ENCODE peak calls at places on chromosomes 12 and 14, in four cellular contexts. S, L, Q and C are unnamed samples.

GRCh38 chr14:100278702-100279101 is 27.5 kb downstream of the SLC25A29 start:
- DNase-seq in S (no peak), L (no peak), Q (no peak), C (peak; percentile 40)

GRCh38 chr12:131085816-131086591 is 132.3 kb downstream of the ADGRD1 start:
- DNase-seq in S (no peak), Q (no peak), L (no peak), C (no peak)

GRCh38 chr12:29895966-29896365 is 112.2 kb upstream of the TMTC1 start:
- DNase-seq in Q (no peak), S (no peak), L (no peak), C (no peak)

GRCh38 chr12:30268036-30268435 is 427.6 kb downstream of the IPO8 start:
- DNase-seq in S (no peak), Q (no peak), L (no peak), C (no peak)

GRCh38 chr14:93944348-93945069 is 17.4 kb downstream of the FAM181A start:
- DNase-seq in L (no peak), S (no peak), Q (peak; percentile 50), C (no peak)

GRCh38 chr12:91918431-91918830 is 227.2 kb downstream of the BTG1 start:
- DNase-seq in Q (no peak), S (no peak), L (no peak), C (no peak)

GRCh38 chr12:112937741-112938719 is at the start of gene OAS3:
- DNase-seq in L (peak; percentile 45), S (no peak), Q (peak; percentile 78), C (peak; percentile 77)

GRCh38 chr14:33682746-33683145 is 268.1 kb downstream of the EGLN3 start:
- DNase-seq in S (no peak), L (no peak), Q (no peak), C (no peak)

GRCh38 chr14:89205137-89205740 is 211.8 kb downstream of the FOXN3 start:
- DNase-seq in L (no peak), S (no peak), Q (no peak), C (no peak)

GRCh38 chr14:89420502-89420901 is 3.5 kb upstream of the FOXN3 start:
- DNase-seq in Q (no peak), L (no peak), S (no peak), C (peak; percentile 43)

GRCh38 chr12:131091976-131092691 is 138.4 kb downstream of the ADGRD1 start:
- DNase-seq in L (peak; percentile 38), S (no peak), Q (no peak), C (no peak)

GRCh38 chr14:45891417-45892080 is 638.5 kb upstream of the MIS18BP1 start:
- DNase-seq in Q (no peak), S (peak; percentile 13), L (no peak), C (no peak)

GRCh38 chr14:58639842-58640484 is 2.2 kb downstream of the DACT1 start:
- DNase-seq in S (no peak), L (peak; percentile 36), Q (peak; percentile 78), C (peak; percentile 15)

GRCh38 chr14:65069874-65070709 is 32.2 kb downstream of the MAX start:
- DNase-seq in Q (no peak), L (no peak), S (no peak), C (no peak)

GRCh38 chr12:128661216-128661550 is 162.6 kb downstream of the SLC15A4 start:
- DNase-seq in L (no peak), S (no peak), Q (no peak), C (no peak)

GRCh38 chr12:49703647-49704137 is 3.5 kb downstream of the FMNL3 start:
- DNase-seq in S (no peak), L (peak; percentile 71), Q (no peak), C (no peak)

GRCh38 chr14:37251778-37252177 is 54.0 kb downstream of the MIPOL1 start:
- DNase-seq in S (no peak), L (no peak), Q (no peak), C (peak; percentile 35)

GRCh38 chr12:112514926-112515642 is 96.3 kb downstream of the PTPN11 start:
- DNase-seq in L (no peak), S (no peak), Q (no peak), C (no peak)

GRCh38 chr12:120211243-120211903 is 10.5 kb upstream of the RPLP0 start:
- DNase-seq in L (no peak), S (no peak), Q (no peak), C (no peak)

GRCh38 chr12:103994235-103994634 is 28.6 kb downstream of the TDG start:
- DNase-seq in L (no peak), Q (no peak), S (no peak), C (no peak)

GRCh38 chr12:132154341-132154761 is 10.1 kb downstream of the NOC4L start:
- DNase-seq in L (no peak), Q (no peak), S (no peak), C (peak; percentile 33)

GRCh38 chr14:105201156-105201927 is 20.2 kb upstream of the NUDT14 start:
- DNase-seq in S (no peak), Q (no peak), L (no peak), C (no peak)
- TF ChIP-seq YY1 in S (no peak), Q (no peak), L (no peak), C (no peak)

GRCh38 chr14:106605548-106606448 is 1079.4 kb downstream of the TMEM121 start:
- DNase-seq in L (peak; percentile 21), S (no peak), Q (peak; percentile 54), C (peak; percentile 31)
- TF ChIP-seq TCF12 in L (peak; percentile 79), S (no peak), Q (no peak), C (no peak)

GRCh38 chr14:103250181-103250580 is 83.9 kb upstream of the EIF5 start:
- DNase-seq in S (no peak), L (no peak), Q (no peak), C (no peak)
- TF ChIP-seq YY1 in S (no peak), L (no peak), Q (no peak), C (no peak)

DNA sequence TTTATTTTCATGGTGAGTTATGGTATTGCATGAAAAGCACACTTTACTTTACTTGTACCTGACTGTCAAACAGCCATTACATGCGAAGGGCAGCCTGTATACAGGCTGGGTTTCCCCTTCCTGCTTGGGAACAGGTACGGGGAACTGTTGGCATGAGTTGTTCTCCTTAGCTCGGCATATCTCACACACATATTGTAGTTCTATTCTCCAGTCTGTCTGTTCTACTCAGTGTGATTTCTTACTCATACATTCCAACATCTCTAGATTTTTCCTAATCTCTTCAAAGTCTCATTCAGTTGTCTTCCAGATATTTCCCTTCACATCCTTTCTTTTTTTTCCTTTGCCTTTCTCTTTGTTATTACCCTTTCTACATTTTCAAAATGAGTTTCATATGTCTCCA is 83.9 kb downstream of the HMGA2 start:
- DNase-seq in Q (no peak), L (no peak), S (no peak), C (no peak)
- TF ChIP-seq TCF12 in Q (peak; percentile 62), L (no peak), S (no peak), C (no peak)

GRCh38 chr12:89250213-89250612 is 102.1 kb downstream of the DUSP6 start:
- DNase-seq in S (no peak), L (no peak), Q (no peak), C (no peak)

GRCh38 chr12:89251326-89252237 is 100.7 kb downstream of the DUSP6 start:
- DNase-seq in Q (no peak), S (no peak), L (no peak), C (no peak)

GRCh38 chr12:89250648-89251047 is 101.7 kb downstream of the DUSP6 start:
- DNase-seq in S (no peak), L (no peak), Q (no peak), C (no peak)

GRCh38 chr12:89253483-89253882 is 98.8 kb downstream of the DUSP6 start:
- DNase-seq in L (no peak), S (no peak), Q (no peak), C (no peak)

DNA sequence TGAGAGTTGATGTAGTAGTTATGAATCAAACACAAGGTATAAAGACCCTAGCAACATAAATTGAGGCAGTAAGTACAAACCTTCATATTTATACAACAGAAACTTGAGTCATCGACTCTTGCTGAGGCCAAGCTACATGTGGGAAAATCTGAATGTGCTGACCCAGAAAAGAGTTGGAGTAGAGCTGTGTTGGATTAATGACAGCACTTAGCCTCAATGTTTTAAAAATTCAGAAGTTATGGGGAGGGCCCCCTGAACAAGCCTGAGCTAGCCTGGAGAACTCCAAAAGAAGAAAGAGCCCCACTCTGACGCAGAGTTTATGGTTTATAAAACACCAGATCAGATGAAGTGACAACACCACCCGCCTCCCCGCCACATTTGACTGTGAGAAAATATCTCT is 100.0 kb downstream of the DUSP6 start:
- DNase-seq in L (no peak), Q (no peak), S (no peak), C (no peak)
- TF ChIP-seq YY1 in L (no peak), Q (no peak), S (no peak), C (no peak)

DNA sequence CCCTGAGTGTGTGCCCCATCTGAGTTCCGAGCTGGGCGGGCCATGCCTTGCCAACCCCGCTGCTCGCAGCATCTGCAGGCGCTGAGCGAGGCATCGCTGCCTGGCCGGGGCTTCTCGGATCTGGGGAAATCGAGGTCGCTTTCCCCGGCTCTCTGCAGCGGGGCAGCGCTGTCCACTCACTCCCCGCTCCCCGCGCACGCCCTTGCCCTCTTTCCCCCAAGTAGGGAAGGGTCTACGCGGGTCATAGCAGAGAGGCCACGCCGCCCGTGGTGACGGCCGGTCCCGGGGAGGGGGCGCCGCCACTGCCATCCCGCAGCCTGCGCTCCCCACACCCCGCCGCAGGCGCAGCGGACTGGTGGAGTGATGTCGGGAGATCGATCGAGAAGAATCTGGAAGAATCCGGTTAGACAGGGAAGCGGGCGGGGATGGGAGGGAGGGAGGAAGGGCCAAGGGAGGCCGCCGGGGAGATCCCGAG is 472 bp upstream of the FKBP4 start:
- DNase-seq in S (no peak), L (no peak), Q (no peak), C (no peak)
- TF ChIP-seq TCF12 in S (no peak), L (no peak), Q (no peak), C (no peak)

GRCh38 chr14:75274899-75275569 is 3.6 kb upstream of the FOS start:
- DNase-seq in L (peak; percentile 40), Q (no peak), S (no peak), C (no peak)
- TF ChIP-seq YY1 in L (no peak), Q (no peak), S (no peak), C (no peak)